ENCODE peak calls at places on chromosomes 12 and 14, in seven cellular contexts. Q, H, A, X, P, J and B are unnamed samples.

GRCh38 chr14:30961330-30961729 is 64.1 kb upstream of the AP4S1 start:
- DNase-seq in Q (no peak), H (no peak), A (no peak), X (no peak), P (no peak), J (no peak), B (no peak)

GRCh38 chr12:106138646-106139421 is at the start of gene NUAK1:
- DNase-seq in Q (no peak), H (no peak), A (peak; percentile 83), X (peak; percentile 48), P (peak; percentile 44), J (peak; percentile 52), B (peak; percentile 68)

GRCh38 chr14:76772300-76773187 is 11.3 kb downstream of the VASH1 start:
- DNase-seq in Q (no peak), H (peak; percentile 18), A (peak; percentile 87), X (peak; percentile 78), P (no peak), J (peak; percentile 20), B (no peak)

GRCh38 chr12:75877588-75878381 is 153.8 kb downstream of the PHLDA1 start:
- DNase-seq in Q (no peak), H (no peak), A (no peak), X (no peak), P (no peak), J (no peak), B (no peak)

GRCh38 chr14:103721334-103722120 is 5.9 kb downstream of the ZFYVE21 start:
- DNase-seq in Q (no peak), H (peak; percentile 80), A (no peak), X (no peak), P (no peak), J (no peak), B (no peak)

GRCh38 chr12:127083028-127083949 is 1183.7 kb upstream of the TMEM132C start:
- DNase-seq in Q (peak; percentile 44), H (no peak), A (peak; percentile 14), X (no peak), P (no peak), J (peak; percentile 25), B (no peak)

GRCh38 chr14:36656769-36657408 is 4.8 kb upstream of the PAX9 start:
- DNase-seq in Q (no peak), H (no peak), A (no peak), X (no peak), P (no peak), J (no peak), B (no peak)

GRCh38 chr12:4037747-4038312 is 164.6 kb upstream of the PARP11 start:
- DNase-seq in Q (no peak), H (peak; percentile 35), A (peak; percentile 56), X (peak; percentile 48), P (no peak), J (peak; percentile 79), B (peak; percentile 77)

GRCh38 chr12:128267246-128267622 is 264 bp downstream of the TMEM132C start:
- DNase-seq in Q (no peak), H (no peak), A (no peak), X (no peak), P (no peak), J (no peak), B (no peak)

GRCh38 chr12:65631621-65632111 is 192.6 kb upstream of the HMGA2 start:
- DNase-seq in Q (no peak), H (peak; percentile 57), A (peak; percentile 21), X (peak; percentile 61), P (peak; percentile 25), J (no peak), B (no peak)

GRCh38 chr14:27392153-27392552 is 794.3 kb upstream of the NOVA1 start:
- DNase-seq in Q (no peak), H (no peak), A (no peak), X (no peak), P (no peak), J (no peak), B (no peak)

GRCh38 chr12:3130053-3130805 is 53.0 kb downstream of the TSPAN9 start:
- DNase-seq in Q (no peak), H (no peak), A (no peak), X (no peak), P (peak; percentile 25), J (no peak), B (no peak)

GRCh38 chr14:102795060-102795925 is 18.0 kb downstream of the TRAF3 start:
- DNase-seq in Q (no peak), H (peak; percentile 64), A (peak; percentile 54), X (peak; percentile 82), P (peak; percentile 15), J (peak; percentile 67), B (peak; percentile 63)

GRCh38 chr14:62168564-62169155 is 406.4 kb downstream of the SNAPC1 start:
- DNase-seq in Q (no peak), H (no peak), A (no peak), X (no peak), P (no peak), J (no peak), B (no peak)

GRCh38 chr14:22939684-22940083 is 10.5 kb upstream of the PRMT5 start:
- DNase-seq in Q (no peak), H (no peak), A (no peak), X (no peak), P (no peak), J (no peak), B (no peak)

DNA sequence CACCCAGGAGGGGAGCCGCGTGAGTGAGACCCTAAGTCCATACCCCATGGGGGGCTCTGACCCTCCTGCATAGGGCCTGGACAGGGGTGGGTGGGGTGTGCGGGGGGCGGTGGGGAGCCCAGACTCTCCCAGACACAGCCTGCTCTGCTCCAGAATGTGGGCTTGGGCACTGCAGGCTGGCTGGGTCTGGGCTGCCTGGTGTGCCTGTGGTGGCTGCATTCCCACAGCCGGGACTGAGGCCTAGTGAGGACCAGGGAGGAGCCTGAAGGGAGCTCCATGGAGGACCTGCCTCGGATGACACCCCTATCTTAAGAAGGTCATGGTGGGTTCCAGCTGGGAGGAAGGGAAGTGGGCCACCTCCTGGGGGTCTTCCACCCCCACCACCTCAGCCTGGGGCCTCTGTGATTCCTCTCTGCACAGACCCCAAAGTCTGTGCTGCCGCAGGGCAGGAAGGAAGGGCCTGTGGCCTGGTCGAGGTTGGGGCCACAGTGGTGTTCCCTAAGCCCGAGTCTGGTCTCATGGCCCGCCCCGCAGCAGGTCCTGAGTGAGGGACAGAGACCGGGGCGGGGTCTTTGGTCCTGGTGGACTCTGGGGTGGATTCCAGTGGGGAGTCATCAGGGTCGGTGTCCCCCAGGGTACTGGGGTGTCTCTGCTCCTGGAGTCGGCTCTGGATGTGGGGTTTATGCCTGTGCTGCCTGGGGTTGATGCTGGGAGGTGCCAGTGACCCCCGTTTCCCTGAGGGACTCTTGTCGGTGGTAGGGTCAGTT is 392.3 kb downstream of the TMEM121 start:
- DNase-seq in Q (no peak), H (no peak), A (peak; percentile 4), X (peak; percentile 16), P (no peak), J (no peak), B (no peak)
- H3K9me3 ChIP-seq in Q (no peaks in the 10 kb centered on the region), H (peaks cover 21% of the 10 kb centered on the region), A (no peaks in the 10 kb centered on the region), X (peaks cover 8% of the 10 kb centered on the region), P (no peaks in the 10 kb centered on the region), J (no peaks in the 10 kb centered on the region), B (no peaks in the 10 kb centered on the region)

DNA sequence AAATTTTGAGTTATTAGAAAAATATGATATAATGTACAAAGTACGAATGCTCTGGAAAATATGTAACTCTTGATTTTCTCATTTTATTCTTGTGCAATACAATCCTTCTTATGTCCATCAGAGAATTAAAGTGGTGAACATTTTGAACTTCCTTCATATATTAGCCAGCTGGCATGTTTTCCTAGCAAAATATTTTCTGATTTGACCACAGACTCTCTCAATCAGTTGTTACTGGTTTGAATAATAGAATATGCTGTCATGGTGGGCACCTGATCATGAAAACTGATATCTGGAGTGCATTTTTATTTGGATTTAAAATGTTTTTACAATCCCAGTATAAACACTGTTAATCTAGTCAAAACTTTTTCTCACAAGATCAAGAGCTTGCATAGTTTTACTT is 24.2 kb downstream of the PARPBP start:
- DNase-seq in Q (no peak), H (no peak), A (no peak), X (no peak), P (no peak), J (no peak), B (no peak)
- H3K9me3 ChIP-seq in Q (peaks cover 8% of the 10 kb centered on the region), H (no peaks in the 10 kb centered on the region), A (no peaks in the 10 kb centered on the region), X (no peaks in the 10 kb centered on the region), P (no peaks in the 10 kb centered on the region), J (no peaks in the 10 kb centered on the region), B (no peaks in the 10 kb centered on the region)

GRCh38 chr12:133124674-133125073 is 5.4 kb downstream of the ZNF891 start:
- DNase-seq in Q (no peak), H (no peak), A (no peak), X (no peak), P (no peak), J (no peak), B (no peak)

GRCh38 chr12:133130038-133130807 is at the start of the genes ZNF10 and ZNF891:
- DNase-seq in Q (peak; percentile 94), H (peak; percentile 93), A (peak; percentile 95), X (peak; percentile 92), P (peak; percentile 90), J (peak; percentile 98), B (peak; percentile 98)

GRCh38 chr12:133130808-133131128 is 341 bp downstream of the ZNF10 start:
- DNase-seq in Q (no peak), H (peak; percentile 25), A (peak; percentile 34), X (peak; percentile 38), P (peak; percentile 6), J (no peak), B (no peak)

DNA sequence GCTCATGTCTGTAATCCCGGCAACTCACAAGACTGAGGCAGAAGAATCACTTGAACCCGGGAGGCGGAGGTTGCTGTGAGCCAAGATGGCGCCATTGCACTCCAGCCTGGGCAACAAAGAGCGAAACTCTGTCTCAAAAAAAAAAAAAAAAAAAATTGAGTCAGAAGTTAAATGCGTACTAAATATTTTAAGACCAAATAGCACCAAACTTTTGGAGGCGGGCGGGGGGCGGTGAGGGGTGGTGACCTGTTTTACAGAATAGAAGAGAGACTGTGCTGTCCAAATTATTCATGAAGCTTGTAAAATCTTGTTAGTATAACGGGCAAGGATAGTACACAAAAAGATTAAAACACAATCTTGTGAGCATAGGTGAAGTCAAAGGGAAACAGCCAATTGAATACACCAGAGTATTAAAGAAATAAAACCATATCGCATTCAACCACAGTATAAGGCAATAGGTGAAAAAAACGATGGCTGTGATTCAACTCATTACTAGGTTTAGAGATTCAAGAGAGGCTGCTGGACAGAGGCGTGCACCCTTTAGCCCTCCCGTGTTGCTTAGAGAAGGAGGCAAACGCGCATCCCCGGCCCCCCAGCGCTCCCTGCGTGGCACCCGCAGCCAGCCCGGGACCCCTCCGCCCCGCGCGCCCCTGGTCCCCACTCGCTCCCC is 571 bp downstream of the ZNF891 start:
- DNase-seq in Q (peak; percentile 44), H (no peak), A (no peak), X (no peak), P (peak; percentile 1), J (no peak), B (peak; percentile 22)
- H3K9me3 ChIP-seq in Q (peaks cover 62% of the 10 kb centered on the region), H (peaks cover 56% of the 10 kb centered on the region), A (peaks cover 5% of the 10 kb centered on the region), X (peaks cover 48% of the 10 kb centered on the region), P (peaks cover 29% of the 10 kb centered on the region), J (no peaks in the 10 kb centered on the region), B (peaks cover 39% of the 10 kb centered on the region)

DNA sequence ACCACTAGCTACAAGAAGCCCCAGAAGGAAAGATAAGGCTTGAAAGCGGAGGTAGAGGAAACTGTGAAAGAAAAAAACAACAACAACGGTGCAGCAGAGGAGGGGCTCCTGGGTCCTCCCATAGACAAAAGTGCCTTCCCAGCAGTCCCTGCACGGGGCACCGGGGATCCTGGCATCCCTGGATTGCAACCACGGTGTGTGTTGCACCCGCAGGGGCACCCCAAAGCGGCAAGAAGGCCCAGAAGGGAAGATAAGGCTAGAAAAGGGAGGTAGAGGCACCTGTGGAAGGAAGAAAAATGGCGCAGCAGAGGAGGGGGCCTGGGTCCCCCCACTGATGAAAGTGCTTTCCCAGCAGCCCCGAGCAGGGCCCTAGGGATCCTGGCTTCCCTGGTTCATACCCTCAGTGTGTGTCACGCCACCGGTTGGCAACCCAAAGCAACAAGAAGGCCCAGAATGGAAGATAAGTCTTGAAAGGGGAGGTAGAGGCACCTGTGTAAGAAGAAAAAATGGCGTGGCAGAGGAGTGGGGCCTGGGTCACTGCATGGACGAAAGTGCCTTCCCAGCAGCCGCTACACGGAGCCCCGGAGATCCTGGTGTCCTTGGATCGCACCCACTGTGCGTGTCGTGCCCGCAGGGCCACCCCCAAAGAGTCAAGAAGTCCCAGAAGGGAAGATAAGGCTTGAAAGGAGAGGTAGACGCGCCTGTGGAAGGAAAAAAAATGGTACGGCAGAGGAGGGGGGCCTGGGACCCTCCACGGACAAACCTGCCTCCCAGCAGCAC is 281.0 kb downstream of the ALG10 start:
- DNase-seq in Q (no peak), H (no peak), A (no peak), X (no peak), P (no peak), J (no peak), B (no peak)
- H3K9me3 ChIP-seq in Q (peaks cover 4% of the 10 kb centered on the region), H (peaks cover 72% of the 10 kb centered on the region), A (no peaks in the 10 kb centered on the region), X (peaks cover 58% of the 10 kb centered on the region), P (no peaks in the 10 kb centered on the region), J (no peaks in the 10 kb centered on the region), B (no peaks in the 10 kb centered on the region)